ENCODE peak calls at places on chromosomes 7 and 10, in four cellular contexts. S, I, Z and C are unnamed samples.

GRCh38 chr10:113620486-113620885 is 43.4 kb downstream of the NRAP start:
- DNase-seq in S (no peak), I (no peak), Z (no peak), C (no peak)

GRCh38 chr10:122475130-122475529 is 13.8 kb downstream of the HTRA1 start:
- DNase-seq in S (no peak), I (no peak), Z (no peak), C (no peak)

GRCh38 chr10:113610636-113611601 is 52.9 kb downstream of the NRAP start:
- DNase-seq in S (no peak), I (no peak), Z (no peak), C (no peak)

GRCh38 chr7:30475580-30475979 is 3.0 kb downstream of the NOD1 start:
- DNase-seq in S (no peak), I (peak; percentile 29), Z (no peak), C (no peak)

GRCh38 chr7:158428131-158428841 is 159.3 kb downstream of the PTPRN2 start:
- DNase-seq in S (no peak), I (no peak), Z (no peak), C (no peak)

GRCh38 chr7:133602291-133602690 is 349.4 kb downstream of the EXOC4 start:
- DNase-seq in S (no peak), I (no peak), Z (no peak), C (no peak)

GRCh38 chr7:121385800-121386179 is 10.3 kb downstream of the FAM3C start:
- DNase-seq in S (no peak), I (no peak), Z (no peak), C (no peak)

GRCh38 chr7:100079024-100079560 is 2.4 kb downstream of the ZNF3 start:
- DNase-seq in S (no peak), I (no peak), Z (no peak), C (no peak)

GRCh38 chr7:18895456-18895855 is 222.0 kb downstream of the TWIST1 start:
- DNase-seq in S (peak; percentile 87), I (no peak), Z (no peak), C (no peak)

GRCh38 chr7:128737867-128738390 is 1.2 kb upstream of the CALU start:
- DNase-seq in S (peak; percentile 64), I (no peak), Z (no peak), C (no peak)

GRCh38 chr10:104434601-104435000 is 81.0 kb downstream of the CFAP58 start:
- DNase-seq in S (no peak), I (no peak), Z (no peak), C (no peak)

GRCh38 chr7:103075337-103075918 is 488 bp downstream of the ARMC10 start:
- DNase-seq in S (peak; percentile 33), I (peak; percentile 79), Z (peak; percentile 44), C (peak; percentile 50)

GRCh38 chr10:28331821-28332220 is 29.0 kb upstream of the MPP7 start:
- DNase-seq in S (peak; percentile 79), I (no peak), Z (no peak), C (no peak)

GRCh38 chr7:5452937-5453540 is 29.4 kb upstream of the TNRC18 start:
- DNase-seq in S (no peak), I (no peak), Z (no peak), C (no peak)

GRCh38 chr10:31935678-31936077 is 7.0 kb upstream of the ARHGAP12 start:
- DNase-seq in S (no peak), I (no peak), Z (no peak), C (no peak)

GRCh38 chr10:60426425-60426824 is 36.8 kb upstream of the ANK3 start:
- DNase-seq in S (no peak), I (no peak), Z (no peak), C (no peak)

GRCh38 chr10:260819-261429 is 125.7 kb downstream of the ZMYND11 start:
- DNase-seq in S (no peak), I (no peak), Z (no peak), C (no peak)

GRCh38 chr7:10908600-10908999 is 65.1 kb upstream of the PHF14 start:
- DNase-seq in S (no peak), I (no peak), Z (no peak), C (no peak)

GRCh38 chr7:156998988-156999610 is 11.4 kb downstream of the MNX1 start:
- DNase-seq in S (no peak), I (no peak), Z (no peak), C (no peak)

GRCh38 chr7:157001920-157002818 is 8.3 kb downstream of the MNX1 start:
- DNase-seq in S (no peak), I (no peak), Z (no peak), C (no peak)

GRCh38 chr7:157000741-157001653 is 9.5 kb downstream of the MNX1 start:
- DNase-seq in S (no peak), I (no peak), Z (no peak), C (no peak)

GRCh38 chr7:156999611-157000046 is 10.8 kb downstream of the MNX1 start:
- DNase-seq in S (no peak), I (no peak), Z (no peak), C (no peak)

DNA sequence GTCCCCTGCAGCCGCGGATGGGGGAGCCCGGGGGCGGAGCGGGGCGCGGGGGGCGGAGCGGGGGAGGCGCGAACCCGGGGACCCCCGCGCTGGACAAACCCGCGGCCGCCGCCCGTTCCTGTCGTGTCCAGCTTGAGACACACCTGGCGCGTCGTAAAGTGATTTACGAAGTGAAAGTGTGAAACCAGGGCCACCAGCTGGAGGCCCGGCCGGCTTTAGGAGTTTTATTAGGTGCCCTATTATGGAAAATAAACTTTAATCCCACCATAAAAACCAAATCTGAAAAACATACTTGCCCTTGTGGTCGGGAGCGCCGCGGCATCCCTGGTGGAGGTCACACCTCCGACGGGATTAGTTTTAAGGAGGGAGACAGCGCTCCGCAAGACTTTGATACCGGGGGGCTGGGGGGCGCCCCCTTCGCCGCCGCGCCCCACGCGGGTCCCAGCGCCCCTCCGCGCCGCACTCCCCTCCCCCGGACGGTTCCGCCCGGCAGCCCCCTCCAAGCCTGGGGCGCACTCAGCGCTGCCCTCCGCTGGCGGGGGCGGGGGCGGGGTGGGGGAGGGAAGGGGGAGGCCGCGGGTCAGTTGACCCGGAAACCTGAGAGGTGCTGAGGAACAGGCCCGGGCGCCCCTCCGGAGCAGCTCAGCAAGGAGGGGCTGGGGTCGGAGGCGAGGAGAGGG is 10.3 kb downstream of the MNX1 start:
- DNase-seq in S (no peak), I (no peak), Z (no peak), C (no peak)
- H3K4me3 ChIP-seq in S (no peak overlapping the region), I (peak overlapping the region; percentile 51), Z (no peak overlapping the region), C (peak overlapping the region; percentile 49)

DNA sequence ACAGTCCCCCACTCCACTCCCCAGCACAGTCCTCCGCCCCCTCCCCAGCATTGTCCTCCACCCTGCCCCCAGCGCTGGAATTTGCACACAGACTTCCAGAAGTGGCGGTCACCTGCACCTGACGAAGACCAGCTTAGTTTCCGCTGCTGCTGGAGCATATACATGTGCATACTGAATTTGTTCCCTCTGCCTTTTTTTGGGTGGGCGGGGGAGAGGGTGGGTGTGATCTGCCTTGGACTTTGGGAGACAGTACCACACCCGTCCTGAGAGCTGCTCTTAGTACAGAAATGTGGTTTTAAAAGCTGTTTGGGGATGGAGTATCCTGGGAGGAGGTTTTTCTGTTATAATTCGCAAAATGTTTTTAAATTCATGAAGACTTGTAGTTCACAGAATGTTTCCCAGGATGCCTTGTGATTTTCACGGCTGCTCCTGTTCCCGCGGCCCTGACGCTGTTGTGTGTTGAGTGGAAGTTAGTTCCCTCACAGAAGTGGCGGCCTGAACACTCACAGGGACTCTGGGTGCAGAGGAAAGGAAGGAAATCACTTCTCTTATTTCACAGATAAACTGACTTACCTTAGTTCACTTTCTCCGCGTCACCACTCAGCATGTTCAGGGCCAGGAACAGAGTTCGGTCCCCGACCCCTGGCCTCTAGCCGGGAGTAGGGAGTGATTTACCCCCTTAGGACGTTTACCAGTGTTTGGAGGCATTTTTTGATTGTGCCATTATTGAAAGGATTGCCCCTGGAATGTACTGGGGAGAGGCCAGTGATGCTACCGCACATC is 18.6 kb downstream of the PFKP start:
- DNase-seq in S (peak; percentile 34), I (no peak), Z (no peak), C (no peak)
- H3K36me3 ChIP-seq in S (peaks cover 74% of the 10 kb centered on the region), I (peaks cover 14% of the 10 kb centered on the region), Z (no peaks in the 10 kb centered on the region), C (peaks cover 3% of the 10 kb centered on the region)

GRCh38 chr7:70595741-70596574 is 536.0 kb upstream of the GALNT17 start:
- DNase-seq in S (no peak), I (no peak), Z (no peak), C (no peak)
- H3K4me3 ChIP-seq in S (no peak overlapping the region), I (no peak overlapping the region), Z (no peak overlapping the region), C (no peak overlapping the region)

GRCh38 chr7:4168556-4168955 is 513.5 kb upstream of the FOXK1 start:
- DNase-seq in S (no peak), I (no peak), Z (no peak), C (no peak)
- H3K36me3 ChIP-seq in S (no peaks in the 10 kb centered on the region), I (no peaks in the 10 kb centered on the region), Z (no peaks in the 10 kb centered on the region), C (no peaks in the 10 kb centered on the region)

GRCh38 chr10:19918800-19919199 is 102.6 kb downstream of the PLXDC2 start:
- DNase-seq in S (no peak), I (no peak), Z (no peak), C (no peak)
- H3K4me3 ChIP-seq in S (no peak overlapping the region), I (no peak overlapping the region), Z (no peak overlapping the region), C (no peak overlapping the region)